ENCODE peak calls at places on chromosomes 4 and X, in nine cellular contexts. B is NCI-H1092; D is activated T-helper 2 cell treated with anti-CD3 and anti-CD28 coated beads, Interferon-gamma antibody, Interleukin-2, Interleukin-4, amounts not matched to agents 10 μg/mL and 5 μg/mL and 100 μg/mL, durations not matched to agents 14 hours and 24 hours and 36 hours; R is stimulated activated naive CD8-positive, alpha-beta T cell treated with anti-CD3 and anti-CD28 coated beads, Interleukin-15, Interleukin-2, amounts not matched to agents 100 U/mL and 50 U/mL, for 24 hours; C is mucosa of descending colon; N is SW 1271; S is coronary artery; M is amniotic stem cell; I is T-helper 9 cell. Y is an unnamed sample.

GRCh38 chrX:11611965-11612364 is 53.8 kb downstream of the ARHGAP6 start:
- DNase-seq in N (no peak), D (no peak), R (no peak), M (no peak), C (no peak), B (no peak), I (no peak), S (no peak), Y (no peak)

GRCh38 chr4:15891312-15891711 is 47.2 kb downstream of the FGFBP1 start:
- DNase-seq in D (no peak), B (no peak), I (no peak), R (no peak), M (no peak), S (no peak), C (no peak), N (no peak), Y (no peak)

GRCh38 chr4:181958435-181958834 is 284.8 kb upstream of the TENM3 start:
- DNase-seq in M (no peak), R (no peak), I (no peak), C (no peak), D (no peak), N (no peak), S (no peak), B (no peak), Y (no peak)

GRCh38 chr4:64807821-64808220 is 398.6 kb upstream of the TECRL start:
- DNase-seq in M (no peak), I (no peak), N (no peak), D (no peak), S (no peak), B (no peak), R (no peak), C (no peak), Y (no peak)

GRCh38 chr4:121069419-121069818 is 2.9 kb downstream of the NDNF start:
- DNase-seq in D (no peak), M (no peak), B (no peak), N (no peak), R (no peak), S (no peak), C (no peak), I (no peak), Y (no peak)

GRCh38 chrX:69361286-69361926 is 142.7 kb upstream of the NALF2 start:
- DNase-seq in B (no peak), D (no peak), C (no peak), N (no peak), S (no peak), M (peak), R (no peak), I (no peak), Y (no peak)

GRCh38 chrX:54950730-54951375 is 30.2 kb downstream of the TRO start:
- DNase-seq in I (no peak), N (no peak), C (no peak), D (no peak), B (peak), M (no peak), R (no peak), S (no peak), Y (no peak)

GRCh38 chrX:18455384-18455783 is 30.0 kb downstream of the CDKL5 start:
- DNase-seq in N (no peak), R (no peak), M (no peak), D (no peak), S (no peak), C (no peak), B (no peak), I (no peak), Y (no peak)

GRCh38 chr4:76251448-76252270 is at the start of gene FAM47E:
- DNase-seq in N (peak), C (peak), B (peak), I (peak), S (peak), M (peak), R (peak), D (peak), Y (peak)

GRCh38 chr4:118683513-118683912 is 1.7 kb upstream of the METTL14 start:
- DNase-seq in R (no peak), B (no peak), S (no peak), M (no peak), I (no peak), N (peak), C (no peak), D (no peak), Y (no peak)

GRCh38 chr4:170875868-170876267 is 786.1 kb upstream of the AADAT start:
- DNase-seq in N (no peak), R (no peak), B (no peak), M (no peak), C (no peak), I (no peak), D (no peak), S (no peak), Y (no peak)